ENCODE peak calls at places on chromosomes 4 and X, in six cellular contexts. J is NCI-H1105, M is frontal cortex, Q is SHP77, W is uterus, R is H7. D is an unnamed sample.

GRCh38 chr4:26985836-26986235 is 125.2 kb downstream of the STIM2 start:
- DNase-seq in Q (no peak), R (no peak), W (no peak), M (no peak), J (no peak), D (no peak)

GRCh38 chr4:8553216-8553615 is 27.0 kb upstream of the GPR78 start:
- DNase-seq in M (no peak), W (no peak), R (peak), J (no peak), Q (no peak), D (no peak)

GRCh38 chr4:151468715-151469696 is 60.0 kb downstream of the FHIP1A start:
- DNase-seq in Q (no peak), J (no peak), W (no peak), M (no peak), R (no peak), D (no peak)

GRCh38 chr4:179007758-179008157 is 1565.5 kb upstream of the AGA start:
- DNase-seq in R (no peak), Q (no peak), J (no peak), M (no peak), W (no peak), D (no peak)

GRCh38 chr4:73345399-73345975 is 58.6 kb upstream of the ALB start:
- DNase-seq in R (no peak), M (no peak), Q (no peak), J (no peak), W (no peak), D (no peak)

GRCh38 chrX:8728932-8729331 is 3.0 kb downstream of the ANOS1 start:
- DNase-seq in Q (no peak), W (no peak), M (no peak), J (no peak), R (no peak), D (peak)

GRCh38 chr4:128658214-128658621 is 151.3 kb upstream of the JADE1 start:
- DNase-seq in Q (no peak), R (no peak), M (no peak), J (no peak), W (no peak), D (no peak)

GRCh38 chrX:13077168-13077567 is 32.7 kb upstream of the FAM9C start:
- DNase-seq in M (no peak), W (no peak), J (no peak), Q (no peak), R (no peak), D (no peak)

GRCh38 chr4:139833131-139833930 is 167.7 kb downstream of the MGST2 start:
- DNase-seq in J (peak), R (peak), Q (no peak), M (no peak), W (no peak), D (no peak)

GRCh38 chr4:183139972-183140570 is 41.0 kb downstream of the WWC2 start:
- DNase-seq in W (no peak), M (no peak), R (no peak), J (no peak), Q (no peak), D (no peak)

GRCh38 chr4:150297861-150298474 is 219.7 kb downstream of the DCLK2 start:
- DNase-seq in W (peak), M (no peak), R (peak), J (peak), Q (peak), D (peak)

GRCh38 chr4:128776794-128777216 is 32.7 kb upstream of the JADE1 start:
- DNase-seq in W (peak), R (no peak), Q (peak), J (no peak), M (no peak), D (peak)

GRCh38 chr4:163592207-163592606 is 97.7 kb downstream of the TMA16 start:
- DNase-seq in W (no peak), M (no peak), R (no peak), Q (peak), J (peak), D (no peak)

D was measured in DMS79 treated with DMSO at 0.1 percent for 48 hours.